ENCODE peak calls at places on chromosome 10, in six cellular contexts. A, B, T, V, S and U are unnamed samples.

GRCh38 chr10:25024528-25024927 is 8.1 kb downstream of the THNSL1 start:
- DNase-seq in V (no peak), T (no peak), S (no peak), A (no peak), B (no peak), U (no peak)

GRCh38 chr10:55283041-55283440 is 482.0 kb upstream of the PCDH15 start:
- DNase-seq in T (no peak), B (no peak), A (no peak), V (no peak), S (no peak), U (no peak)

GRCh38 chr10:13712799-13713581 is 126.2 kb downstream of the PRPF18 start:
- DNase-seq in T (no peak), A (peak; percentile 58), B (peak; percentile 52), V (no peak), S (peak; percentile 82), U (no peak)

GRCh38 chr10:80509403-80510161 is 28.1 kb upstream of the SH2D4B start:
- DNase-seq in A (no peak), T (no peak), B (no peak), V (no peak), S (no peak), U (no peak)

GRCh38 chr10:132107211-132107946 is 41.6 kb downstream of the JAKMIP3 start:
- DNase-seq in V (peak; percentile 39), T (no peak), A (no peak), S (no peak), B (no peak), U (no peak)

GRCh38 chr10:103480521-103480920 is 1.5 kb upstream of the CALHM3 start:
- DNase-seq in S (no peak), V (no peak), T (no peak), B (no peak), A (no peak), U (no peak)

GRCh38 chr10:62587011-62587410 is 212.8 kb downstream of the ZNF365 start:
- DNase-seq in S (no peak), A (no peak), B (no peak), V (no peak), T (no peak), U (no peak)

GRCh38 chr10:33052476-33052875 is 94.4 kb upstream of the ITGB1 start:
- DNase-seq in V (no peak), B (no peak), T (no peak), S (no peak), A (no peak), U (no peak)

GRCh38 chr10:29647483-29647882 is 12.7 kb upstream of the SVIL start:
- DNase-seq in B (no peak), T (no peak), S (no peak), V (no peak), A (no peak), U (no peak)

GRCh38 chr10:119333146-119333792 is 125.9 kb downstream of the GRK5 start:
- DNase-seq in S (no peak), V (no peak), B (no peak), T (no peak), A (no peak), U (no peak)

GRCh38 chr10:87987206-87987605 is 123.8 kb downstream of the PTEN start:
- DNase-seq in B (no peak), T (no peak), S (no peak), A (no peak), V (no peak), U (no peak)

GRCh38 chr10:65194131-65194530 is 1672.9 kb downstream of the REEP3 start:
- DNase-seq in V (no peak), S (no peak), T (no peak), A (no peak), B (no peak), U (no peak)

GRCh38 chr10:95445837-95446347 is 115.3 kb downstream of the SORBS1 start:
- DNase-seq in A (peak; percentile 41), B (peak; percentile 63), S (no peak), V (peak; percentile 70), T (peak; percentile 67), U (peak; percentile 60)

GRCh38 chr10:70820976-70821750 is 5.4 kb downstream of the SGPL1 start:
- DNase-seq in A (no peak), V (no peak), T (no peak), S (no peak), B (no peak), U (no peak)

GRCh38 chr10:31051703-31052102 is 20.0 kb upstream of the ZNF438 start:
- DNase-seq in T (no peak), V (no peak), B (no peak), S (no peak), A (no peak), U (no peak)

GRCh38 chr10:33122014-33122788 is 164.2 kb upstream of the ITGB1 start:
- DNase-seq in A (no peak), V (no peak), S (no peak), T (no peak), B (no peak), U (no peak)

GRCh38 chr10:69048103-69048502 is 39.8 kb upstream of the SRGN start:
- DNase-seq in S (no peak), V (no peak), A (peak; percentile 94), T (no peak), B (no peak), U (no peak)

GRCh38 chr10:114278884-114279191 is 39.8 kb downstream of the VWA2 start:
- DNase-seq in B (no peak), V (no peak), S (no peak), T (no peak), A (no peak), U (no peak)

GRCh38 chr10:112949128-112949823 is 771 bp upstream of the TCF7L2 start:
- DNase-seq in S (no peak), B (no peak), A (no peak), V (no peak), T (no peak), U (peak; percentile 59)

GRCh38 chr10:121947931-121948330 is 20.1 kb upstream of the ATE1 start:
- DNase-seq in A (no peak), T (no peak), B (no peak), V (no peak), S (no peak), U (no peak)

GRCh38 chr10:69892436-69893215 is 90.9 kb downstream of the COL13A1 start:
- DNase-seq in B (peak; percentile 58), S (no peak), A (no peak), T (no peak), V (no peak), U (no peak)

GRCh38 chr10:22651276-22651980 is 63.0 kb downstream of the PIP4K2A start:
- DNase-seq in S (no peak), V (no peak), B (no peak), A (no peak), T (no peak), U (no peak)
- TF ChIP-seq GABPA in S (no peak), V (no peak), B (no peak), A (no peak), T (no peak), U (no peak)

GRCh38 chr10:118032564-118032963 is 14.2 kb downstream of the RAB11FIP2 start:
- DNase-seq in B (no peak), A (no peak), T (no peak), S (no peak), V (no peak), U (no peak)

GRCh38 chr10:118031351-118032075 is 15.2 kb downstream of the RAB11FIP2 start:
- DNase-seq in V (no peak), S (no peak), A (no peak), T (no peak), B (no peak), U (no peak)

GRCh38 chr10:118027397-118027796 is 19.3 kb downstream of the RAB11FIP2 start:
- DNase-seq in V (no peak), T (no peak), S (no peak), A (no peak), B (no peak), U (no peak)

GRCh38 chr10:118026936-118027335 is 19.8 kb downstream of the RAB11FIP2 start:
- DNase-seq in B (no peak), V (no peak), S (no peak), T (no peak), A (no peak), U (no peak)

GRCh38 chr10:118028619-118029018 is 18.1 kb downstream of the RAB11FIP2 start:
- DNase-seq in B (no peak), S (peak; percentile 33), A (no peak), T (no peak), V (no peak), U (no peak)
- TF ChIP-seq GABPA in B (no peak), S (no peak), A (no peak), T (no peak), V (no peak), U (no peak)

GRCh38 chr10:77504196-77504869 is 133.3 kb downstream of the KCNMA1 start:
- DNase-seq in S (no peak), A (no peak), T (no peak), B (no peak), V (no peak), U (no peak)

GRCh38 chr10:77507313-77507712 is 130.3 kb downstream of the KCNMA1 start:
- DNase-seq in V (no peak), S (no peak), T (peak; percentile 50), A (no peak), B (no peak), U (no peak)

GRCh38 chr10:77505431-77506334 is 131.9 kb downstream of the KCNMA1 start:
- DNase-seq in S (no peak), A (no peak), B (no peak), V (no peak), T (no peak), U (no peak)

GRCh38 chr10:77506517-77506916 is 131.1 kb downstream of the KCNMA1 start:
- DNase-seq in V (no peak), S (no peak), A (no peak), B (no peak), T (no peak), U (no peak)

DNA sequence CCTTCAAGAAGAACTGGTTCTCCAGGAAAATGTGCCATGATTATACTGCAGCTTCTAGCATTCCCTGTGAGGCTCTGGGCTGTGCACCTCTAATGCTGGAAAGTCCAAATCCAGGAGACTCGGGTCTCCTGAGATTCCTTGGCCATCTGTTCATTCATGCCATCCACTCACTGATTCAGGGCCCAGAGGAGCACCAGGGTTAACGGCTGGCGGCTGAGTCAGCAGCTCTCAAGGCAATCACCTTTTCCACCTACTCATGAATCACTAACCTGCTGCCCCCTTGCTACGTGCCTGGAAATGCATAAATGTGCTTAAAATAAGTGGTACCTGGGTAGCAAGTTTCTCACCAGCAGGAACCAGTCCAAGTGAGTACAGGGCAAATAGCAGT is 132.7 kb downstream of the KCNMA1 start:
- DNase-seq in T (no peak), A (no peak), S (no peak), B (no peak), V (no peak), U (no peak)
- TF ChIP-seq GABPA in T (no peak), A (no peak), S (no peak), B (no peak), V (no peak), U (no peak)

GRCh38 chr10:66828957-66829356 is 96.9 kb upstream of the LRRTM3 start:
- DNase-seq in A (no peak), V (no peak), B (no peak), T (no peak), S (no peak), U (no peak)

GRCh38 chr10:66822801-66823200 is 103.0 kb upstream of the LRRTM3 start:
- DNase-seq in S (no peak), V (peak; percentile 50), B (no peak), T (no peak), A (no peak), U (no peak)

GRCh38 chr10:66819691-66820090 is 106.1 kb upstream of the LRRTM3 start:
- DNase-seq in V (no peak), A (no peak), B (no peak), S (no peak), T (no peak), U (no peak)

GRCh38 chr10:66827353-66827752 is 98.5 kb upstream of the LRRTM3 start:
- DNase-seq in A (no peak), S (no peak), T (no peak), B (no peak), V (no peak), U (no peak)

GRCh38 chr10:66823301-66823700 is 102.5 kb upstream of the LRRTM3 start:
- DNase-seq in V (no peak), B (no peak), T (no peak), S (no peak), A (no peak), U (no peak)
- TF ChIP-seq GABPA in V (no peak), B (no peak), T (no peak), S (no peak), A (no peak), U (no peak)